ENCODE peak calls at places on chromosomes 7 and 10, in seven cellular contexts. W is heart left ventricle, M is AG04449, A is cardiac muscle cell, O is breast epithelium, N is endodermal cell, L is left ventricle myocardium inferior. B is an unnamed sample.

GRCh38 chr10:49185213-49185612 is 3.0 kb downstream of the TMEM273 start:
- DNase-seq in A (no peak), L (no peak), O (no peak), N (no peak), M (no peak), W (no peak), B (no peak)

GRCh38 chr7:22442187-22442886 is 57.7 kb downstream of the STEAP1B start:
- DNase-seq in W (no peak), L (no peak), M (no peak), A (no peak), N (peak), O (no peak), B (no peak)

GRCh38 chr10:79488303-79488702 is 24.0 kb upstream of the EIF5AL1 start:
- DNase-seq in O (peak), N (peak), W (peak), L (peak), A (no peak), M (peak), B (peak)

GRCh38 chr7:20647908-20648776 is 32.7 kb downstream of the ABCB5 start:
- DNase-seq in O (no peak), A (peak), M (no peak), W (no peak), N (peak), L (no peak), B (no peak)

GRCh38 chr7:157089100-157089510 is 49.6 kb upstream of the UBE3C start:
- DNase-seq in W (no peak), L (no peak), N (no peak), M (no peak), O (no peak), A (no peak), B (no peak)

GRCh38 chr10:62082729-62083412 is 181.4 kb downstream of the ARID5B start:
- DNase-seq in A (peak), O (no peak), N (no peak), W (no peak), L (no peak), M (no peak), B (no peak)

GRCh38 chr7:22302951-22303423 is 54.0 kb downstream of the RAPGEF5 start:
- DNase-seq in N (no peak), M (peak), W (no peak), A (no peak), L (no peak), O (no peak), B (no peak)

GRCh38 chr7:151018421-151019129 is 5.7 kb downstream of the ATG9B start:
- DNase-seq in W (no peak), L (no peak), O (no peak), N (peak), M (no peak), A (peak), B (no peak)

GRCh38 chr7:6640246-6640721 is 3.2 kb downstream of the ZNF316 start:
- DNase-seq in N (peak), A (no peak), W (no peak), O (no peak), L (peak), M (no peak), B (no peak)

GRCh38 chr7:6639032-6639431 is 1.9 kb downstream of the ZNF316 start:
- DNase-seq in N (no peak), W (no peak), M (no peak), A (no peak), O (no peak), L (no peak), B (no peak)

GRCh38 chr7:6636741-6637543 is at the start of gene ZNF316:
- DNase-seq in L (peak), W (peak), O (no peak), A (peak), M (no peak), N (no peak), B (no peak)

GRCh38 chr7:6639627-6640026 is 2.5 kb downstream of the ZNF316 start:
- DNase-seq in O (no peak), A (no peak), W (no peak), M (no peak), N (no peak), L (no peak), B (no peak)

GRCh38 chr7:6637544-6638229 is 569 bp downstream of the ZNF316 start:
- DNase-seq in W (no peak), O (no peak), A (peak), M (no peak), N (peak), L (no peak), B (no peak)
- TF ChIP-seq CTCF in W (no peak), O (no peak), A (peak), M (peak), N (peak), L (no peak), B (no peak)

GRCh38 chr10:111600772-111601171 is 523.9 kb downstream of the ADRA2A start:
- DNase-seq in W (no peak), A (peak), M (no peak), L (peak), O (peak), N (peak), B (no peak)
- TF ChIP-seq CTCF in W (no peak), A (no peak), M (no peak), L (peak), O (no peak), N (peak), B (no peak)

DNA sequence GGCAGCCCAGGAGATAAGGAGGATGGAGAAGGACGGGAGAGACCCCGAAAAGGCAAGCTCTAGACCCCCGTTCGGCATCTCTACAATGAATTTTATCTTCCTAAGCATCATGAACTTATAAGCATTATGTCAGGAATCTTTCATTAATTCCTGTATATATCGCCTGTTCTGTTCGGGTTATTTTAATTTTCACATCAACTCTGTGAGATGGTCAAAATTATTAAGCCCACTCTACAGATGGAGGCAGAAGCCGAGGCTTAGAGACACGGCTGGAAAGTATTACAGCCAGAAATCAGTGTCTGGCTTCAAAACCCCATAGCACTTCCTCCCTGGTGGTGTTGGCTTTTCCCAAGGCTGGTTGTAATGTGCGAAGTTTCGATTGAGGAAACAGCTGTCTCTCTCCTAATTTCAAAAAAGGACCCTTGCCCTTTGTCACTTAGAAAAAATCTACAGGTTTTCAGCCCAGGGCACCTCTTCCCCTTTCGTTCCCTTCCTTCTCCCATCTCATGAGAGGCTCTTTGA is 1.5 kb upstream of the GRM8 start:
- DNase-seq in M (no peak), W (no peak), L (no peak), A (no peak), N (no peak), O (no peak), B (no peak)
- TF ChIP-seq CTCF in M (no peak), W (no peak), L (peak), A (no peak), N (peak), O (no peak), B (no peak)

GRCh38 chr10:43264987-43265798 is 1.7 kb downstream of the RASGEF1A start:
- DNase-seq in W (no peak), O (no peak), M (no peak), A (no peak), N (no peak), L (no peak), B (peak)

GRCh38 chr10:43264324-43264986 is 2.4 kb downstream of the RASGEF1A start:
- DNase-seq in A (no peak), N (peak), M (no peak), W (no peak), O (peak), L (no peak), B (peak)

GRCh38 chr10:43267811-43268210 is 946 bp upstream of the RASGEF1A start:
- DNase-seq in M (no peak), L (no peak), W (no peak), O (no peak), A (no peak), N (no peak), B (no peak)

GRCh38 chr10:43263551-43264323 is 3.1 kb downstream of the RASGEF1A start:
- DNase-seq in M (no peak), O (peak), W (peak), A (no peak), L (no peak), N (peak), B (peak)

DNA sequence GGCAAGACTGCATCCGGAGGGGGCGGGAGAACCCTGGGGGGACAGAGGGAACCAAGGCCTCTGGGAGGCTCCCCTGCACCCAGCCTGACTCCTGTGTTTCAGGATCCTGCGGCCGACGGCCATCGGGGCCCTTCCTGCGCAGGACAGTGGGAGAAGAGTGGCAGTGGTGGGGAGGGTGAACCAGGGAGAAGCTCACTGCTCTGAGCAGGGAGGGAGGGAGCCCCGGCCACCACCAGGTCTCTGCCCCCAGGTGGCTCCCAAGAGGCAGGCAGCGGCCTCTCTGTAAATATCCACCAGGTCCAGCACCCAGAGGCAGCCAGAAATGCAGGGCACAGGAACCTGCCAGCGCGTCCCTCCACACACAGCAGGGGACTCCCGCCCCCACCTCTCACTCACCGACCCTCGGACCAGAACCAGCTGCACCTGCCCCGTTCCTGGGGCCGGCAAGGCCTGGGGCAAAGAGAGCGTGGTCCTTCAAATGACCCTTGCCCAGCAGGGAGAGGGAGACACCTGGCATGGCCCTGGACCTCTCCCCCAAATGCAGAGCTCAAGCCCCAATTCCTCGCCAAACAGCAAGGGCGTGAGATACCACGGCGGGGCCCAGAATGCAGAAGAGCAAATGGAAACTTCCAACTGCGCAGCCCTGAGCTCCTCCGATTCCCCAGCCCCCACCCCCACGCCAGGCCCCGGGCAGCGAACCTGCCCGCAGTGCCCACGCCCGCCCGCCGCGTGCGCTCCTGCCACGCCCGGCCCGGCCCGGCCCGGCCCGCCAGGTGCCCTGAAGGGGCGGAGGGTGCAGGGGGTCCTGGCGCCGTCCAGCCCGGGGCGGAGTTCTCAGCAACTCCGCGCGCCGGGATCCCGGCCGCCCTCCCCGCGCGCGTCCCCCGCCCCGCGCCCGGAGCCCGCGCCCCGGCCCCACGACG is 805 bp downstream of the RASGEF1A start:
- DNase-seq in A (peak), W (peak), O (no peak), M (no peak), L (no peak), N (peak), B (peak)
- TF ChIP-seq CTCF in A (no peak), W (no peak), O (no peak), M (peak), L (peak), N (peak), B (no peak)

GRCh38 chr7:73742753-73743641 is 4.4 kb upstream of the ABHD11 start:
- DNase-seq in W (peak), L (no peak), A (peak), M (no peak), N (peak), O (peak), B (no peak)
- TF ChIP-seq CTCF in W (no peak), L (no peak), A (no peak), M (no peak), N (no peak), O (no peak), B (no peak)

GRCh38 chr10:95389982-95390381 is 99.2 kb upstream of the PDLIM1 start:
- DNase-seq in O (no peak), L (no peak), M (no peak), W (no peak), N (no peak), A (no peak), B (no peak)
- TF ChIP-seq CTCF in O (no peak), L (no peak), M (no peak), W (no peak), N (peak), A (no peak), B (no peak)

GRCh38 chr7:17300012-17300411 is 1.6 kb downstream of the AHR start:
- DNase-seq in A (no peak), M (no peak), L (no peak), N (no peak), W (no peak), O (no peak), B (no peak)

GRCh38 chr7:17305387-17306171 is 7.1 kb downstream of the AHR start:
- DNase-seq in M (no peak), W (no peak), A (no peak), L (no peak), O (no peak), N (no peak), B (no peak)

GRCh38 chr7:17304926-17305325 is 6.5 kb downstream of the AHR start:
- DNase-seq in W (no peak), M (peak), A (no peak), N (no peak), O (no peak), L (no peak), B (no peak)

GRCh38 chr7:17301491-17302101 is 3.1 kb downstream of the AHR start:
- DNase-seq in N (no peak), A (peak), L (no peak), M (no peak), W (no peak), O (no peak), B (peak)

GRCh38 chr7:17302575-17303142 is 4.2 kb downstream of the AHR start:
- DNase-seq in O (no peak), M (no peak), L (no peak), W (no peak), A (no peak), N (no peak), B (no peak)
- TF ChIP-seq CTCF in O (no peak), M (no peak), L (peak), W (no peak), A (peak), N (no peak), B (no peak)

GRCh38 chr7:137751361-137752009 is 95.3 kb downstream of the DGKI start:
- DNase-seq in W (no peak), O (no peak), M (no peak), L (no peak), A (no peak), N (no peak), B (no peak)

GRCh38 chr7:137753067-137753466 is 93.7 kb downstream of the DGKI start:
- DNase-seq in L (no peak), W (no peak), N (peak), O (no peak), A (no peak), M (no peak), B (no peak)

GRCh38 chr7:137742051-137742450 is 104.7 kb downstream of the DGKI start:
- DNase-seq in L (no peak), M (no peak), A (no peak), N (no peak), O (no peak), W (no peak), B (no peak)

GRCh38 chr7:137743021-137743420 is 103.8 kb downstream of the DGKI start:
- DNase-seq in N (no peak), L (no peak), M (no peak), A (no peak), W (no peak), O (no peak), B (no peak)

DNA sequence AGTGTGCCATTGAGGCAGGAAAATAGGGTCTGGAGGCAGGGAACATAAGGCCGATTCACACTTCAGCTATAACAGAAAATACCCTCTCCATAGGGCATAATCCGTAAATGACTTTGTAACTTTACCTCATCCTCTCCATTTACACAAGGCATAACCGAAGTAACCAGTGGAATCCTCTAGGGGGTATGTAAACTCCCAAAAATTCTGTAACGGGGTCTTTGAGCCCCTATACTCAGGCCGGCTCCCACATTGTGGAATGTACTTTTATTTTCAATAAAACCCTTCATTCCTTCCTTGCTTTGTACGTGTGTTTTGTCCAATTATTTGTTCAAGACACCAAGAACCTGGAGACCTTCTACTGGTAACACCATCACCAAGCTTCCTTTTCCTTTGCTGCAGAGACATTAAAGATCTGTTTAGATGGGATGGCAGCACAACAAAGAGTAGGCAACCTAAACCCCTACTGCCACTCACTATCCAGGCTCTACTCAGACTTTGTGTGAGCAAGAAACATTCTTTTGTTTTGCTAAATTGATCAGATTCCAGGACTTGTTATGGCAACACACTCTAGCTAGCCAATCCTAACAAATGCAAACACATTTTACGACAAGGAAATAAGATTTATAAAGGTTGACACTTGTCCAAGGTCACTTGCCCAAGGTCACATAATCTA is 99.3 kb downstream of the DGKI start:
- DNase-seq in M (no peak), N (no peak), W (no peak), L (no peak), A (no peak), O (no peak), B (no peak)
- TF ChIP-seq CTCF in M (no peak), N (peak), W (no peak), L (no peak), A (no peak), O (no peak), B (no peak)

GRCh38 chr7:131753620-131754222 is 197.3 kb upstream of the PODXL start:
- DNase-seq in A (peak), M (no peak), N (peak), O (no peak), L (no peak), W (no peak), B (no peak)
- TF ChIP-seq CTCF in A (peak), M (peak), N (peak), O (no peak), L (peak), W (no peak), B (no peak)

GRCh38 chr10:128263891-128264688 is 137.9 kb upstream of the MKI67 start:
- DNase-seq in N (peak), O (peak), M (no peak), L (peak), A (peak), W (peak), B (peak)
- TF ChIP-seq CTCF in N (peak), O (peak), M (peak), L (peak), A (peak), W (peak), B (no peak)